ENCODE peak calls at places on chromosome 13, in five cellular contexts. C is H1, K is HEK293T, R is GM12878, L is HepG2. Q is an unnamed sample.

GRCh38 chr13:36014763-36015162 is 116.4 kb downstream of the DCLK1 start:
- DNase-seq in L (no peak), K (no peak), C (no peak), R (no peak), Q (no peak)

GRCh38 chr13:23701646-23702045 is 131.4 kb downstream of the TNFRSF19 start:
- DNase-seq in C (no peak), K (no peak), R (no peak), L (no peak), Q (no peak)

GRCh38 chr13:108495686-108496363 is 133.6 kb upstream of the MYO16 start:
- DNase-seq in R (no peak), L (no peak), C (peak; percentile 76), K (no peak), Q (no peak)

GRCh38 chr13:30679483-30680330 is 55.6 kb upstream of the ALOX5AP start:
- DNase-seq in K (peak; percentile 49), L (peak; percentile 20), R (no peak), C (no peak), Q (no peak)

GRCh38 chr13:30877335-30877734 is 28.7 kb upstream of the MEDAG start:
- DNase-seq in R (no peak), L (no peak), K (no peak), C (no peak), Q (no peak)

GRCh38 chr13:45831851-45832250 is 19.7 kb downstream of the SIAH3 start:
- DNase-seq in K (no peak), L (no peak), R (no peak), C (peak; percentile 11), Q (no peak)

GRCh38 chr13:93865235-93865634 is 614.2 kb downstream of the DCT start:
- DNase-seq in R (no peak), C (no peak), L (no peak), K (no peak), Q (no peak)

GRCh38 chr13:23350009-23350408 is 83.5 kb downstream of the SACS start:
- DNase-seq in K (no peak), C (no peak), R (no peak), L (no peak), Q (no peak)

GRCh38 chr13:20136781-20137703 is 23.8 kb downstream of the GJA3 start:
- DNase-seq in K (no peak), C (peak; percentile 85), L (peak; percentile 37), R (no peak), Q (no peak)

GRCh38 chr13:51734786-51735185 is 69.2 kb downstream of the DHRS12 start:
- DNase-seq in C (no peak), L (no peak), R (no peak), K (no peak), Q (no peak)

GRCh38 chr13:71979616-71980015 is 112.6 kb upstream of the DACH1 start:
- DNase-seq in K (peak; percentile 55), C (peak; percentile 49), R (no peak), L (peak; percentile 4), Q (no peak)

GRCh38 chr13:109816979-109817275 is 30.5 kb upstream of the IRS2 start:
- DNase-seq in R (no peak), K (no peak), C (no peak), L (no peak), Q (no peak)

GRCh38 chr13:19239114-19239860 is 57.7 kb upstream of the TUBA3C start:
- DNase-seq in K (no peak), C (no peak), R (no peak), L (no peak), Q (no peak)

GRCh38 chr13:106401081-106401480 is 134.4 kb downstream of the EFNB2 start:
- DNase-seq in L (no peak), K (no peak), R (no peak), C (no peak), Q (no peak)

GRCh38 chr13:66347718-66348117 is 882.4 kb downstream of the PCDH9 start:
- DNase-seq in C (no peak), L (no peak), R (no peak), K (no peak), Q (no peak)

GRCh38 chr13:26962671-26963070 is 202.1 kb upstream of the GPR12 start:
- DNase-seq in R (no peak), K (no peak), L (no peak), C (no peak), Q (no peak)

GRCh38 chr13:41459754-41460111 is 2.4 kb downstream of the RGCC start:
- DNase-seq in L (no peak), R (no peak), K (no peak), C (no peak), Q (no peak)

GRCh38 chr13:88601949-88602348 is 930.8 kb downstream of the SLITRK5 start:
- DNase-seq in R (no peak), C (no peak), K (no peak), L (no peak), Q (no peak)

GRCh38 chr13:44543424-44543823 is 32.7 kb downstream of the TSC22D1 start:
- DNase-seq in C (no peak), R (no peak), K (no peak), L (no peak), Q (no peak)

GRCh38 chr13:85651440-85651839 is 147.8 kb downstream of the SLITRK6 start:
- DNase-seq in C (no peak), R (no peak), L (no peak), K (no peak), Q (no peak)

GRCh38 chr13:93535256-93535655 is 308.6 kb downstream of the GPC6 start:
- DNase-seq in C (no peak), K (no peak), L (peak; percentile 9), R (no peak), Q (no peak)

GRCh38 chr13:47801555-47801954 is 199.5 kb downstream of the SUCLA2 start:
- DNase-seq in R (no peak), C (no peak), K (no peak), L (no peak), Q (no peak)

GRCh38 chr13:47798194-47798593 is 202.9 kb downstream of the SUCLA2 start:
- DNase-seq in K (no peak), L (no peak), R (no peak), C (no peak), Q (no peak)

GRCh38 chr13:47800593-47800992 is 200.5 kb downstream of the SUCLA2 start:
- DNase-seq in C (no peak), R (no peak), K (no peak), L (no peak), Q (no peak)

GRCh38 chr13:47798906-47799305 is 202.2 kb downstream of the SUCLA2 start:
- DNase-seq in L (peak; percentile 8), R (no peak), C (no peak), K (no peak), Q (no peak)

GRCh38 chr13:47803131-47803530 is 197.9 kb downstream of the SUCLA2 start:
- DNase-seq in K (no peak), L (no peak), R (no peak), C (no peak), Q (no peak)
- TF ChIP-seq SUZ12 in K (no peak), L (no peak), R (no peak), C (no peak), Q (no peak)

GRCh38 chr13:37118002-37118401 is 12.5 kb upstream of the CSNK1A1L start:
- DNase-seq in L (no peak), R (no peak), K (no peak), C (no peak), Q (no peak)
- TF ChIP-seq SUZ12 in L (no peak), R (no peak), K (no peak), C (no peak), Q (no peak)

GRCh38 chr13:75437582-75438318 is 44.2 kb downstream of the TBC1D4 start:
- DNase-seq in K (peak; percentile 82), C (no peak), L (no peak), R (no peak), Q (no peak)

GRCh38 chr13:75432811-75433244 is 49.1 kb downstream of the TBC1D4 start:
- DNase-seq in K (no peak), L (no peak), C (no peak), R (no peak), Q (no peak)

GRCh38 chr13:75430618-75431209 is 51.3 kb downstream of the TBC1D4 start:
- DNase-seq in R (no peak), K (no peak), C (no peak), L (no peak), Q (no peak)

GRCh38 chr13:75426421-75426820 is 55.5 kb downstream of the TBC1D4 start:
- DNase-seq in C (no peak), R (no peak), L (no peak), K (no peak), Q (no peak)

GRCh38 chr13:75432045-75432444 is 49.9 kb downstream of the TBC1D4 start:
- DNase-seq in R (no peak), K (no peak), L (peak; percentile 36), C (no peak), Q (no peak)
- TF ChIP-seq SUZ12 in R (no peak), K (no peak), L (no peak), C (no peak), Q (no peak)

GRCh38 chr13:112447761-112448603 is 71.8 kb downstream of the SPACA7 start:
- DNase-seq in C (no peak), R (no peak), L (no peak), K (no peak), Q (no peak)
- TF ChIP-seq SUZ12 in C (no peak), R (no peak), L (no peak), K (no peak), Q (no peak)

DNA sequence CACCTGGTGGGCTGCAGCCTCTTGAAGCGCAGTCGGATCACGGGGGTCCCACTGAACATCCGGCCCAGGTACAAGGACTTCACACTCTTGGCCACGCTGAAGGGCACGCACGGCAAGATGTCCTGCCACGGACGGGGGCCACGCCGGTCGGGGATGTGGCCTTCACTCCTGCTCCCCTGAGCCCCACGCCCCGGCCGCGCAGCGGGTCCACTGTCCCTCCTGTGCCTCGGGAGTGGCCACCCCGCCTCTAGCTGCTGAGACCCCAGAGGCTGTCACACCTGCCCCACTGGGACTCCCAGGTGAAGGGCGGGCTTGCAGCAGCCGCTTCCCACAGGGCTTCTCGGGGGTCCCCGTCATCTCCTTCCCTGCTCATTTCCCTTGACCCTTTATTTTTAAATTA is 31.2 kb downstream of the GAS6 start:
- DNase-seq in L (no peak), C (no peak), K (no peak), R (no peak), Q (no peak)
- TF ChIP-seq SUZ12 in L (no peak), C (no peak), K (no peak), R (no peak), Q (no peak)

Q was measured in NT2/D1.